ENCODE peak calls at places on chromosomes 7 and 10, in ten cellular contexts. One of them, this sample, is unnamed.

GRCh38 chr10:77251297-77252013 is 386.2 kb downstream of the KCNMA1 start:
- DNase-seq in T follicular helper cell: no peak
- DNase-seq in activated naive CD4-positive, alpha-beta T cell: no peak
- DNase-seq in EH: peak
- DNase-seq in non-pigmented ciliary epithelial cell: no peak
- DNase-seq in CD8-positive, alpha-beta T cell: no peak
- DNase-seq in astrocyte of the hippocampus: peak
- DNase-seq in DMS153: peak
- DNase-seq in type B pancreatic cell: no peak
- DNase-seq in stimulated activated CD8-positive, alpha-beta memory T cell treated with anti-CD3 and anti-CD28 coated beads, Interleukin-7, amount 100 ng/mL, for 4 hours: no peak
- DNase-seq in this sample: no peak

GRCh38 chr10:74704629-74705360 is 121.6 kb upstream of the KAT6B start:
- DNase-seq in stimulated activated CD8-positive, alpha-beta memory T cell treated with anti-CD3 and anti-CD28 coated beads, Interleukin-7, amount 100 ng/mL, for 4 hours: no peak
- DNase-seq in type B pancreatic cell: no peak
- DNase-seq in CD8-positive, alpha-beta T cell: no peak
- DNase-seq in EH: no peak
- DNase-seq in T follicular helper cell: no peak
- DNase-seq in non-pigmented ciliary epithelial cell: no peak
- DNase-seq in activated naive CD4-positive, alpha-beta T cell: no peak
- DNase-seq in astrocyte of the hippocampus: peak
- DNase-seq in DMS153: peak
- DNase-seq in this sample: no peak

GRCh38 chr7:55174456-55174855 is 155.6 kb downstream of the EGFR start:
- DNase-seq in CD8-positive, alpha-beta T cell: no peak
- DNase-seq in DMS153: no peak
- DNase-seq in astrocyte of the hippocampus: no peak
- DNase-seq in EH: no peak
- DNase-seq in non-pigmented ciliary epithelial cell: no peak
- DNase-seq in T follicular helper cell: no peak
- DNase-seq in type B pancreatic cell: no peak
- DNase-seq in activated naive CD4-positive, alpha-beta T cell: no peak
- DNase-seq in stimulated activated CD8-positive, alpha-beta memory T cell treated with anti-CD3 and anti-CD28 coated beads, Interleukin-7, amount 100 ng/mL, for 4 hours: no peak
- DNase-seq in this sample: no peak

GRCh38 chr10:60270426-60270825 is 119.2 kb downstream of the ANK3 start:
- DNase-seq in CD8-positive, alpha-beta T cell: no peak
- DNase-seq in T follicular helper cell: no peak
- DNase-seq in non-pigmented ciliary epithelial cell: no peak
- DNase-seq in EH: peak
- DNase-seq in astrocyte of the hippocampus: peak
- DNase-seq in DMS153: no peak
- DNase-seq in stimulated activated CD8-positive, alpha-beta memory T cell treated with anti-CD3 and anti-CD28 coated beads, Interleukin-7, amount 100 ng/mL, for 4 hours: no peak
- DNase-seq in activated naive CD4-positive, alpha-beta T cell: no peak
- DNase-seq in type B pancreatic cell: no peak
- DNase-seq in this sample: no peak

GRCh38 chr10:114311023-114311422 is 72.0 kb downstream of the VWA2 start:
- DNase-seq in stimulated activated CD8-positive, alpha-beta memory T cell treated with anti-CD3 and anti-CD28 coated beads, Interleukin-7, amount 100 ng/mL, for 4 hours: no peak
- DNase-seq in EH: no peak
- DNase-seq in T follicular helper cell: no peak
- DNase-seq in astrocyte of the hippocampus: no peak
- DNase-seq in non-pigmented ciliary epithelial cell: no peak
- DNase-seq in CD8-positive, alpha-beta T cell: no peak
- DNase-seq in DMS153: no peak
- DNase-seq in type B pancreatic cell: no peak
- DNase-seq in activated naive CD4-positive, alpha-beta T cell: no peak
- DNase-seq in this sample: no peak

GRCh38 chr10:4008676-4009382 is 223.8 kb upstream of the KLF6 start:
- DNase-seq in non-pigmented ciliary epithelial cell: no peak
- DNase-seq in EH: peak
- DNase-seq in type B pancreatic cell: no peak
- DNase-seq in stimulated activated CD8-positive, alpha-beta memory T cell treated with anti-CD3 and anti-CD28 coated beads, Interleukin-7, amount 100 ng/mL, for 4 hours: no peak
- DNase-seq in T follicular helper cell: no peak
- DNase-seq in CD8-positive, alpha-beta T cell: no peak
- DNase-seq in astrocyte of the hippocampus: no peak
- DNase-seq in DMS153: no peak
- DNase-seq in activated naive CD4-positive, alpha-beta T cell: no peak
- DNase-seq in this sample: no peak

GRCh38 chr7:7212612-7213011 is 30.3 kb downstream of the C1GALT1 start:
- DNase-seq in stimulated activated CD8-positive, alpha-beta memory T cell treated with anti-CD3 and anti-CD28 coated beads, Interleukin-7, amount 100 ng/mL, for 4 hours: no peak
- DNase-seq in non-pigmented ciliary epithelial cell: no peak
- DNase-seq in type B pancreatic cell: no peak
- DNase-seq in activated naive CD4-positive, alpha-beta T cell: no peak
- DNase-seq in CD8-positive, alpha-beta T cell: no peak
- DNase-seq in astrocyte of the hippocampus: peak
- DNase-seq in T follicular helper cell: no peak
- DNase-seq in DMS153: no peak
- DNase-seq in EH: peak
- DNase-seq in this sample: no peak

GRCh38 chr10:133372507-133372906 is 647 bp downstream of the ECHS1 start:
- DNase-seq in CD8-positive, alpha-beta T cell: no peak
- DNase-seq in EH: no peak
- DNase-seq in DMS153: no peak
- DNase-seq in non-pigmented ciliary epithelial cell: no peak
- DNase-seq in stimulated activated CD8-positive, alpha-beta memory T cell treated with anti-CD3 and anti-CD28 coated beads, Interleukin-7, amount 100 ng/mL, for 4 hours: no peak
- DNase-seq in type B pancreatic cell: no peak
- DNase-seq in astrocyte of the hippocampus: no peak
- DNase-seq in T follicular helper cell: no peak
- DNase-seq in activated naive CD4-positive, alpha-beta T cell: no peak
- DNase-seq in this sample: no peak

GRCh38 chr10:31186225-31187010 is 132.6 kb upstream of the ZEB1 start:
- DNase-seq in DMS153: no peak
- DNase-seq in stimulated activated CD8-positive, alpha-beta memory T cell treated with anti-CD3 and anti-CD28 coated beads, Interleukin-7, amount 100 ng/mL, for 4 hours: no peak
- DNase-seq in activated naive CD4-positive, alpha-beta T cell: no peak
- DNase-seq in CD8-positive, alpha-beta T cell: no peak
- DNase-seq in EH: no peak
- DNase-seq in T follicular helper cell: no peak
- DNase-seq in astrocyte of the hippocampus: peak
- DNase-seq in non-pigmented ciliary epithelial cell: no peak
- DNase-seq in type B pancreatic cell: no peak
- DNase-seq in this sample: no peak

GRCh38 chr7:132536646-132537395 is 39.4 kb downstream of the PLXNA4 start:
- DNase-seq in type B pancreatic cell: no peak
- DNase-seq in DMS153: no peak
- DNase-seq in activated naive CD4-positive, alpha-beta T cell: no peak
- DNase-seq in stimulated activated CD8-positive, alpha-beta memory T cell treated with anti-CD3 and anti-CD28 coated beads, Interleukin-7, amount 100 ng/mL, for 4 hours: no peak
- DNase-seq in astrocyte of the hippocampus: no peak
- DNase-seq in CD8-positive, alpha-beta T cell: no peak
- DNase-seq in non-pigmented ciliary epithelial cell: no peak
- DNase-seq in T follicular helper cell: no peak
- DNase-seq in EH: peak
- DNase-seq in this sample: no peak

This sample was measured in NK-92 treated with Interleukin-12 subunit alpha and Interleukin-12 subunit beta, amount 100 ng/mL, for 24 hours.